ENCODE peak calls at places on chromosome 7, in seven cellular contexts. K is heart right ventricle; V is substantia nigra; J is heart left ventricle; F is transverse colon; L is CD4-positive, alpha-beta T cell; M is coronary artery. Z is an unnamed sample.

GRCh38 chr7:41979834-41980307 is 257.1 kb downstream of the GLI3 start:
- DNase-seq in L (no peak), M (no peak), J (no peak), K (no peak), F (no peak), V (no peak), Z (no peak)

GRCh38 chr7:24573008-24573553 is at the start of gene PALS2:
- DNase-seq in M (peak; percentile 80), J (peak; percentile 62), V (peak; percentile 57), F (peak; percentile 81), K (peak; percentile 71), L (peak; percentile 69), Z (peak; percentile 90)

GRCh38 chr7:105098863-105099515 is 85.0 kb downstream of the KMT2E start:
- DNase-seq in M (no peak), K (no peak), L (no peak), V (no peak), J (no peak), F (no peak), Z (no peak)

GRCh38 chr7:56157238-56157790 is 41.1 kb upstream of the NUPR2 start:
- DNase-seq in F (no peak), L (no peak), J (no peak), K (no peak), V (no peak), M (no peak), Z (no peak)

GRCh38 chr7:87152897-87153641 is 816 bp downstream of the DMTF1 start:
- DNase-seq in M (no peak), V (peak; percentile 11), F (peak; percentile 33), K (peak; percentile 14), L (no peak), J (peak; percentile 18), Z (peak; percentile 32)

GRCh38 chr7:43552122-43552521 is 30.8 kb upstream of the STK17A start:
- DNase-seq in V (no peak), L (no peak), J (no peak), M (no peak), F (no peak), K (no peak), Z (no peak)

GRCh38 chr7:150322114-150322832 is 882 bp upstream of the LRRC61 start:
- DNase-seq in K (no peak), L (peak; percentile 50), V (no peak), F (no peak), M (no peak), J (no peak), Z (no peak)

GRCh38 chr7:22332481-22332880 is 24.5 kb downstream of the RAPGEF5 start:
- DNase-seq in F (no peak), J (no peak), L (no peak), K (no peak), M (no peak), V (no peak), Z (no peak)

GRCh38 chr7:80053098-80053497 is 81.5 kb upstream of the GNAI1 start:
- DNase-seq in M (no peak), K (no peak), L (no peak), F (no peak), V (no peak), J (no peak), Z (no peak)

GRCh38 chr7:139526578-139527544 is 3.4 kb downstream of the CLEC2L start:
- DNase-seq in K (no peak), F (no peak), J (no peak), L (no peak), M (no peak), V (no peak), Z (no peak)

GRCh38 chr7:100894860-100895700 is 608 bp downstream of the ACHE start:
- DNase-seq in J (no peak), K (peak; percentile 66), M (no peak), L (peak; percentile 39), F (peak; percentile 62), V (peak; percentile 30), Z (peak; percentile 84)

GRCh38 chr7:30556854-30557644 is 37.6 kb upstream of the GARS1 start:
- DNase-seq in L (no peak), M (no peak), K (no peak), J (no peak), F (no peak), V (peak; percentile 58), Z (no peak)

GRCh38 chr7:50353201-50353600 is 48.7 kb downstream of the IKZF1 start:
- DNase-seq in L (no peak), V (no peak), J (no peak), M (no peak), F (no peak), K (no peak), Z (no peak)

GRCh38 chr7:37208528-37208927 is 240.1 kb downstream of the ELMO1 start:
- DNase-seq in L (peak; percentile 18), V (peak; percentile 60), K (no peak), F (peak; percentile 54), J (peak; percentile 75), M (peak; percentile 87), Z (peak; percentile 83)

GRCh38 chr7:132825932-132826480 is 249.7 kb upstream of the PLXNA4 start:
- DNase-seq in M (no peak), J (no peak), V (peak; percentile 24), L (no peak), F (no peak), K (no peak), Z (no peak)

GRCh38 chr7:340979-341694 is 51.2 kb downstream of the FOXL3 start:
- DNase-seq in V (no peak), K (peak; percentile 4), F (no peak), L (no peak), J (no peak), M (no peak), Z (no peak)

GRCh38 chr7:90727412-90727811 is 131.3 kb downstream of the CDK14 start:
- DNase-seq in L (no peak), F (no peak), M (no peak), V (no peak), K (no peak), J (no peak), Z (no peak)

GRCh38 chr7:139941866-139942265 is 112.8 kb downstream of the TBXAS1 start:
- DNase-seq in V (no peak), L (no peak), M (no peak), K (no peak), F (no peak), J (no peak), Z (no peak)

GRCh38 chr7:117873056-117873932 is at the start of gene CTTNBP2:
- DNase-seq in K (peak; percentile 57), J (peak; percentile 50), L (no peak), M (peak; percentile 73), F (peak; percentile 47), V (peak; percentile 52), Z (peak; percentile 69)

GRCh38 chr7:148697256-148697841 is 1.4 kb upstream of the CUL1 start:
- DNase-seq in L (no peak), M (no peak), F (peak; percentile 15), J (peak; percentile 67), V (no peak), K (peak; percentile 27), Z (peak; percentile 61)

GRCh38 chr7:74115326-74115725 is 31.7 kb downstream of the LIMK1 start:
- DNase-seq in M (no peak), J (no peak), V (no peak), F (no peak), K (no peak), L (no peak), Z (no peak)

GRCh38 chr7:1289681-1290261 is 57.1 kb downstream of the UNCX start:
- DNase-seq in K (no peak), V (no peak), M (no peak), J (no peak), F (no peak), L (no peak), Z (peak; percentile 44)

GRCh38 chr7:85220651-85221050 is 33.8 kb upstream of the SEMA3D start:
- DNase-seq in F (no peak), L (no peak), M (no peak), K (no peak), V (no peak), J (no peak), Z (no peak)

GRCh38 chr7:11168622-11169170 is 195.0 kb downstream of the PHF14 start:
- DNase-seq in F (no peak), J (no peak), V (no peak), M (no peak), K (no peak), L (no peak), Z (no peak)

GRCh38 chr7:136635755-136636154 is 232.7 kb upstream of the CHRM2 start:
- DNase-seq in V (no peak), M (no peak), L (no peak), F (no peak), J (no peak), K (no peak), Z (no peak)

GRCh38 chr7:131619336-131620305 is 63.2 kb upstream of the PODXL start:
- DNase-seq in V (no peak), K (no peak), F (no peak), L (no peak), M (no peak), J (no peak), Z (no peak)

GRCh38 chr7:133365892-133366291 is 113.0 kb downstream of the EXOC4 start:
- DNase-seq in K (no peak), V (no peak), J (no peak), M (no peak), L (no peak), F (no peak), Z (no peak)

GRCh38 chr7:45677311-45677900 is 103.2 kb downstream of the ADCY1 start:
- DNase-seq in K (no peak), L (no peak), V (no peak), F (no peak), J (no peak), M (peak; percentile 31), Z (no peak)

GRCh38 chr7:134900430-134900876 is 85.9 kb upstream of the AGBL3 start:
- DNase-seq in L (no peak), J (no peak), V (no peak), M (no peak), F (no peak), K (no peak), Z (no peak)

GRCh38 chr7:143410523-143411004 is 1.9 kb upstream of the EPHA1 start:
- DNase-seq in J (no peak), F (no peak), M (no peak), V (no peak), K (no peak), L (no peak), Z (peak; percentile 55)

GRCh38 chr7:29482056-29482455 is 81.6 kb upstream of the PRR15 start:
- DNase-seq in M (no peak), F (no peak), J (no peak), V (no peak), K (no peak), L (no peak), Z (no peak)
- H3K27ac ChIP-seq in M (peak overlapping the region; percentile 70), F (peak overlapping the region; percentile 34), J (peak overlapping the region; percentile 71), V (peak overlapping the region; percentile 96), K (no peak overlapping the region), L (no peak overlapping the region), Z (no peak overlapping the region)

GRCh38 chr7:92634125-92634710 is 44.0 kb upstream of the FAM133B start:
- DNase-seq in K (no peak), J (no peak), M (no peak), V (no peak), F (no peak), L (no peak), Z (no peak)
- H3K27ac ChIP-seq in K (peak overlapping the region; percentile 67), J (peak overlapping the region; percentile 50), M (peak overlapping the region; percentile 5), V (peak overlapping the region; percentile 31), F (peak overlapping the region; percentile 78), L (no peak overlapping the region), Z (no peak overlapping the region)

GRCh38 chr7:96707901-96708774 is 1.5 kb downstream of the SEM1 start:
- DNase-seq in V (no peak), L (no peak), J (no peak), K (no peak), M (no peak), F (no peak), Z (no peak)
- H3K27ac ChIP-seq in V (no peak overlapping the region), L (no peak overlapping the region), J (no peak overlapping the region), K (no peak overlapping the region), M (no peak overlapping the region), F (no peak overlapping the region), Z (no peak overlapping the region)

GRCh38 chr7:27156901-27157716 is 634 bp upstream of the HOXA7 start:
- DNase-seq in F (peak; percentile 22), M (no peak), K (no peak), J (no peak), V (no peak), L (no peak), Z (peak; percentile 34)
- H3K27ac ChIP-seq in F (peak overlapping the region; percentile 98), M (no peak overlapping the region), K (no peak overlapping the region), J (no peak overlapping the region), V (no peak overlapping the region), L (no peak overlapping the region), Z (no peak overlapping the region)

Z was measured in right cardiac atrium.